ENCODE peak calls at places on chromosomes 13 and 19, in seven cellular contexts. G is mesenchymal stem cell, Q is neuronal stem cell, Y is IMR-90, H is H1, O is trophoblast cell, J is H9. X is an unnamed sample.

GRCh38 chr19:35437152-35437951 is 10.7 kb upstream of the FFAR2 start:
- DNase-seq in G (peak; percentile 89), Q (no peak), Y (no peak), H (no peak), O (no peak), J (no peak), X (no peak)

GRCh38 chr13:23771966-23772365 is 117.2 kb downstream of the MIPEP start:
- DNase-seq in G (no peak), Q (no peak), Y (no peak), H (no peak), O (peak; percentile 66), J (no peak), X (no peak)

GRCh38 chr19:50657672-50658437 is 8.6 kb downstream of the C19orf81 start:
- DNase-seq in G (peak; percentile 14), Q (peak; percentile 100), Y (peak; percentile 98), H (peak; percentile 99), O (peak; percentile 72), J (peak; percentile 100), X (peak; percentile 100)

GRCh38 chr13:33167521-33167920 is 118.0 kb downstream of the STARD13 start:
- DNase-seq in G (no peak), Q (no peak), Y (no peak), H (no peak), O (no peak), J (no peak), X (no peak)

GRCh38 chr19:54310543-54310942 is 2.4 kb downstream of the LILRA5 start:
- DNase-seq in G (no peak), Q (no peak), Y (no peak), H (no peak), O (no peak), J (no peak), X (no peak)

GRCh38 chr19:30604657-30605056 is 232.5 kb downstream of the ZNF536 start:
- DNase-seq in G (no peak), Q (no peak), Y (no peak), H (peak; percentile 14), O (no peak), J (no peak), X (no peak)

GRCh38 chr13:98390086-98390697 is 186.7 kb downstream of the STK24 start:
- DNase-seq in G (peak; percentile 56), Q (no peak), Y (peak; percentile 20), H (no peak), O (no peak), J (no peak), X (no peak)

GRCh38 chr13:62432295-62432694 is 1016.6 kb upstream of the PCDH20 start:
- DNase-seq in G (no peak), Q (no peak), Y (no peak), H (no peak), O (no peak), J (no peak), X (no peak)

GRCh38 chr13:104357174-104357573 is 1291.0 kb upstream of the SLC10A2 start:
- DNase-seq in G (no peak), Q (no peak), Y (no peak), H (no peak), O (peak; percentile 28), J (no peak), X (peak; percentile 38)

GRCh38 chr13:105878119-105878518 is 657.3 kb downstream of the EFNB2 start:
- DNase-seq in G (no peak), Q (no peak), Y (no peak), H (no peak), O (no peak), J (no peak), X (no peak)

GRCh38 chr13:102707465-102707864 is 12.6 kb upstream of the METTL21C start:
- DNase-seq in G (peak; percentile 78), Q (no peak), Y (peak; percentile 94), H (no peak), O (peak; percentile 44), J (no peak), X (no peak)

GRCh38 chr19:4124638-4125037 is 716 bp upstream of the MAP2K2 start:
- DNase-seq in G (no peak), Q (no peak), Y (no peak), H (peak; percentile 51), O (no peak), J (no peak), X (peak; percentile 38)

GRCh38 chr13:79831556-79831955 is 350.6 kb downstream of the NDFIP2 start:
- DNase-seq in G (no peak), Q (no peak), Y (no peak), H (no peak), O (no peak), J (no peak), X (no peak)

GRCh38 chr13:49421391-49421790 is 22.5 kb downstream of the CAB39L start:
- DNase-seq in G (peak; percentile 41), Q (no peak), Y (no peak), H (peak; percentile 56), O (no peak), J (peak; percentile 78), X (peak; percentile 87)

DNA sequence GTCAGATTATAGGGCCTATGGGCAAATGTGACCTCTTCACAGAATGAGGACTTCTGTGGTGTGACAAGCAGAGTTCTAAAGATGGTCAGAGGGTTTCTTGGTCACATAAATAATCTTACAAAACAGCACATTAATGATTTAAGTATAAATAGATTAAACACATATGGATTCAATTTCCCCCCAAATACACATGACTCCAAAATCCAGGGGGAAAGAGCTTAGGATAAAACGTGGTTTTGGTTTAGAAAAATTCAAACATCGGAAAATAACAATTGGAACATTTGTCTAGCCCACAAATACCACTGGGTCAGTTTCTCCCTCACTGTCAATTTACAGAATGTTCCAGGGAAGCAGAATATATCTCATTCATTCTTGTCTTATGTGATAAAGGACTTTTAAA is 283.1 kb downstream of the COG6 start:
- DNase-seq in G (no peak), Q (no peak), Y (no peak), H (no peak), O (no peak), J (no peak), X (no peak)
- H2AK5ac ChIP-seq in G (no peak overlapping the region), Q (no peak overlapping the region), Y (no peak overlapping the region), H (no peak overlapping the region), O (no peak overlapping the region), J (no peak overlapping the region), X (no peak overlapping the region)

DNA sequence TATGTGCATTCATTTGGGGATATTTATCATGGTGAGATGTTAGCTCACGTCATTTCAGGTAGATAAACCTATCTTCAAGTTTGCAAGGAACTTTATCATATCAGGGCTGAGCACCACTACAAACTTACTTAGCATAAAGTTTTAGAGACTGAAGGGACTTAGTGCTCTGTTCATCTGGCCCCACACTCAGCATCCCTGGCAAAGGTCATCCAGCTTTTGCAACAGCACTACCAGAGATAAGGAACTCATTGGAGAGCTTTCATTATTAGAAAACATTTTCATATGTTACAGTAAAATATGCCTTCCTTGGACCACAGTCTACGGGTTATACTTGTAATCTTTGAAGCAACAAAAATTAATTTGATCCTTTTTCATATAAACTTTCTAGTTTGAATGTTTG is 263.4 kb downstream of the POU4F1 start:
- DNase-seq in G (no peak), Q (no peak), Y (no peak), H (no peak), O (no peak), J (no peak), X (no peak)
- H2AK5ac ChIP-seq in G (no peak overlapping the region), Q (no peak overlapping the region), Y (no peak overlapping the region), H (no peak overlapping the region), O (no peak overlapping the region), J (no peak overlapping the region), X (no peak overlapping the region)

GRCh38 chr19:34428549-34429285 is 536 bp downstream of the UBA2 start:
- DNase-seq in G (peak; percentile 64), Q (peak; percentile 15), Y (peak; percentile 17), H (peak; percentile 52), O (peak; percentile 42), J (no peak), X (peak; percentile 36)
- H2AK5ac ChIP-seq in G (no peak overlapping the region), Q (peak overlapping the region; percentile 88), Y (peak overlapping the region; percentile 94), H (peak overlapping the region; percentile 26), O (peak overlapping the region; percentile 18), J (no peak overlapping the region), X (peak overlapping the region; percentile 51)

DNA sequence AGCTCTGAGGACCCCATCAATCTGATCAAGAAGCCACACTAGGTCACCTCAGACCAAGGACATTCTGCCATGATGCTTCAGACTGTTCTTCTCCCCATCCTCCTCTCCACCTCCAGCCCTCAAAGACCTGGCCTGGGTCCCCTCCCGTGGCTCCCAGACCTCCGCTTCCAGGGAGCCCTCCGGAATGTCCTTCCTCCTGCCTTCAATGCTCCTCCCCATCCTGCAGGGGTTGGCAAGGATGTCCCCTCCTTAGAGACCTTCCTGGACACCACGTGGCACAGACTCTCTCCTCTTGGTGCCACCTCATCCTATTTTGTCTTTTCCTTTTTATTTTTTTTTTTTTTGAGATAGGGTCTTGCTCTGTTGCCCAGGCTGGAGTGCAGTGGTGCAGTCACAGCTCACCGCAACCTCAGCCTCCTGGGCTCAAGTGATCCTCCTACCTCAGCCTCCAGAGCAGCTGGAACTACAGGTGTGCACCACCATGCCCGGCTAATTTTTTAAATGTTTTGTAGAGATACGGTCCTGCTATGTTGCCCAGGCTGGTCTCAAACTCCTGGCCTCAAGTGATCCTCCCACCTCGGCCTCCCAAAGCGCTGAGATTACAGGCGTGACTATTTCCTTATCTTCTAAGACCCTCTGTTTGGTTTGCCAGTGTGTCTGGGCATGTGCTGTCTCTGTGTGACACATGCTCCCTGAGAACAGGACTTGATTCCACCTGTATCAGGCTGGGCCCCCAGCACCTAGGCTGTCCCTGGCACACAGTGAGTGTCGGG is 84.9 kb downstream of the GNG7 start:
- DNase-seq in G (no peak), Q (no peak), Y (no peak), H (no peak), O (peak; percentile 68), J (no peak), X (no peak)
- H2AK5ac ChIP-seq in G (peak overlapping the region; percentile 72), Q (no peak overlapping the region), Y (peak overlapping the region; percentile 64), H (no peak overlapping the region), O (no peak overlapping the region), J (no peak overlapping the region), X (no peak overlapping the region)

GRCh38 chr13:35812730-35813129 is 318.5 kb downstream of the DCLK1 start:
- DNase-seq in G (no peak), Q (no peak), Y (no peak), H (no peak), O (no peak), J (no peak), X (no peak)
- H2AK5ac ChIP-seq in G (no peak overlapping the region), Q (no peak overlapping the region), Y (no peak overlapping the region), H (no peak overlapping the region), O (no peak overlapping the region), J (no peak overlapping the region), X (no peak overlapping the region)

DNA sequence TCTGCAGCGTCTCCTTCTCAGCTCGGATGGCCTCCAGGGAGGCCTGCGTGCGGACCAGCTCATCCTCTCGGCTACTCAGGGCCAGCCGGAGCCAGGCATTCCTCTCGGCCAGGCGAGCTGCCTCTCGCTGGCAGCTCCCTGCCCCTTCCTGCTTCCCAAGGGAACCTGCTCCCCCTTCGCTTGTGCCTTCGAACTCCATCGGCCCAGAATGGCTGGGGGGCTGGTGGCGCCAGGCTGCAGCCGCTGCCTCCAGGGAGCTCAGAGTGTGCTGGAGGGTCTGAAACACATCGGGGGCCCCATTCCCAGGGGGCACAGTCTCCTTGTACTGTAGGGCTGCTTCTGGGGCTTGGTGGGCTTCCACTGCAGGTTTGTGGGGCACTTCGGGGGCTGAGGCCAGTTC is 2.0 kb downstream of the USHBP1 start:
- DNase-seq in G (no peak), Q (no peak), Y (no peak), H (no peak), O (no peak), J (no peak), X (no peak)
- H2AK5ac ChIP-seq in G (no peak overlapping the region), Q (peak overlapping the region; percentile 94), Y (no peak overlapping the region), H (no peak overlapping the region), O (peak overlapping the region; percentile 8), J (no peak overlapping the region), X (no peak overlapping the region)